ENCODE peak calls at places on chromosomes 3 and 15, in ten cellular contexts. One of them, this sample, is unnamed.
A peak's percentile ranks its signal among the peaks of the same experiment; 100 is the strongest.

GRCh38 chr3:194322701-194323174 is 28.4 kb downstream of the CPN2 start:
- DNase-seq in cardiac muscle cell: no peak
- DNase-seq in GM10248: no peak
- DNase-seq in heart right ventricle: no peak
- DNase-seq in HFFc6: peak; percentile 46
- DNase-seq in esophagus squamous epithelium: no peak
- DNase-seq in CD8-positive, alpha-beta T cell: no peak
- DNase-seq in neural progenitor cell: no peak
- DNase-seq in activated B cell treated with CpG ODN at 0.5 μM for 24 hours: no peak
- DNase-seq in A673: no peak
- DNase-seq in this sample: peak; percentile 62

GRCh38 chr15:33846151-33846550 is 122.1 kb upstream of the CHRM5 start:
- DNase-seq in cardiac muscle cell: no peak
- DNase-seq in GM10248: no peak
- DNase-seq in heart right ventricle: no peak
- DNase-seq in HFFc6: no peak
- DNase-seq in esophagus squamous epithelium: no peak
- DNase-seq in CD8-positive, alpha-beta T cell: no peak
- DNase-seq in neural progenitor cell: no peak
- DNase-seq in activated B cell treated with CpG ODN at 0.5 μM for 24 hours: no peak
- DNase-seq in A673: no peak
- DNase-seq in this sample: no peak

GRCh38 chr15:62464705-62465104 is 299.6 kb upstream of the C2CD4B start:
- DNase-seq in cardiac muscle cell: no peak
- DNase-seq in GM10248: no peak
- DNase-seq in heart right ventricle: no peak
- DNase-seq in HFFc6: peak; percentile 77
- DNase-seq in esophagus squamous epithelium: no peak
- DNase-seq in CD8-positive, alpha-beta T cell: no peak
- DNase-seq in neural progenitor cell: no peak
- DNase-seq in activated B cell treated with CpG ODN at 0.5 μM for 24 hours: no peak
- DNase-seq in A673: peak; percentile 75
- DNase-seq in this sample: no peak

GRCh38 chr15:80159811-80160569 is 7.2 kb downstream of the FAH start:
- DNase-seq in cardiac muscle cell: no peak
- DNase-seq in GM10248: peak; percentile 50
- DNase-seq in heart right ventricle: no peak
- DNase-seq in HFFc6: peak; percentile 8
- DNase-seq in esophagus squamous epithelium: no peak
- DNase-seq in CD8-positive, alpha-beta T cell: no peak
- DNase-seq in neural progenitor cell: no peak
- DNase-seq in activated B cell treated with CpG ODN at 0.5 μM for 24 hours: no peak
- DNase-seq in A673: no peak
- DNase-seq in this sample: no peak

GRCh38 chr3:136836511-136837156 is 17.7 kb downstream of the SLC35G2 start:
- DNase-seq in cardiac muscle cell: no peak
- DNase-seq in GM10248: no peak
- DNase-seq in heart right ventricle: no peak
- DNase-seq in HFFc6: no peak
- DNase-seq in esophagus squamous epithelium: no peak
- DNase-seq in CD8-positive, alpha-beta T cell: no peak
- DNase-seq in neural progenitor cell: no peak
- DNase-seq in activated B cell treated with CpG ODN at 0.5 μM for 24 hours: no peak
- DNase-seq in A673: peak; percentile 79
- DNase-seq in this sample: no peak

GRCh38 chr3:44993471-44994205 is 17.6 kb downstream of the EXOSC7 start:
- DNase-seq in cardiac muscle cell: no peak
- DNase-seq in GM10248: no peak
- DNase-seq in heart right ventricle: no peak
- DNase-seq in HFFc6: peak; percentile 85
- DNase-seq in esophagus squamous epithelium: no peak
- DNase-seq in CD8-positive, alpha-beta T cell: no peak
- DNase-seq in neural progenitor cell: no peak
- DNase-seq in activated B cell treated with CpG ODN at 0.5 μM for 24 hours: no peak
- DNase-seq in A673: no peak
- DNase-seq in this sample: no peak

GRCh38 chr15:28977377-28978010 is 91.7 kb downstream of the APBA2 start:
- DNase-seq in cardiac muscle cell: no peak
- DNase-seq in GM10248: no peak
- DNase-seq in heart right ventricle: no peak
- DNase-seq in HFFc6: peak; percentile 92
- DNase-seq in esophagus squamous epithelium: no peak
- DNase-seq in CD8-positive, alpha-beta T cell: no peak
- DNase-seq in neural progenitor cell: peak; percentile 47
- DNase-seq in activated B cell treated with CpG ODN at 0.5 μM for 24 hours: no peak
- DNase-seq in A673: peak; percentile 46
- DNase-seq in this sample: no peak

GRCh38 chr3:72223628-72224027 is 438.7 kb upstream of the PROK2 start:
- DNase-seq in cardiac muscle cell: no peak
- DNase-seq in GM10248: no peak
- DNase-seq in heart right ventricle: no peak
- DNase-seq in HFFc6: no peak
- DNase-seq in esophagus squamous epithelium: no peak
- DNase-seq in CD8-positive, alpha-beta T cell: no peak
- DNase-seq in neural progenitor cell: no peak
- DNase-seq in activated B cell treated with CpG ODN at 0.5 μM for 24 hours: no peak
- DNase-seq in A673: no peak
- DNase-seq in this sample: no peak

GRCh38 chr3:150544726-150545125 is 1.6 kb downstream of the SERP1 start:
- DNase-seq in cardiac muscle cell: no peak
- DNase-seq in GM10248: no peak
- DNase-seq in heart right ventricle: no peak
- DNase-seq in HFFc6: no peak
- DNase-seq in esophagus squamous epithelium: no peak
- DNase-seq in CD8-positive, alpha-beta T cell: no peak
- DNase-seq in neural progenitor cell: no peak
- DNase-seq in activated B cell treated with CpG ODN at 0.5 μM for 24 hours: no peak
- DNase-seq in A673: no peak
- DNase-seq in this sample: no peak

GRCh38 chr3:150545419-150546225 is 674 bp downstream of the SERP1 start:
- DNase-seq in cardiac muscle cell: peak; percentile 17
- DNase-seq in GM10248: peak; percentile 43
- DNase-seq in heart right ventricle: no peak
- DNase-seq in HFFc6: peak; percentile 8
- DNase-seq in esophagus squamous epithelium: peak; percentile 16
- DNase-seq in CD8-positive, alpha-beta T cell: no peak
- DNase-seq in neural progenitor cell: peak; percentile 11
- DNase-seq in activated B cell treated with CpG ODN at 0.5 μM for 24 hours: no peak
- DNase-seq in A673: peak; percentile 52
- DNase-seq in this sample: no peak

GRCh38 chr3:150547045-150547753 is 612 bp downstream of the EIF2A start:
- DNase-seq in cardiac muscle cell: no peak
- DNase-seq in GM10248: no peak
- DNase-seq in heart right ventricle: no peak
- DNase-seq in HFFc6: no peak
- DNase-seq in esophagus squamous epithelium: no peak
- DNase-seq in CD8-positive, alpha-beta T cell: no peak
- DNase-seq in neural progenitor cell: no peak
- DNase-seq in activated B cell treated with CpG ODN at 0.5 μM for 24 hours: no peak
- DNase-seq in A673: no peak
- DNase-seq in this sample: no peak

GRCh38 chr3:150544040-150544439 is 2.3 kb downstream of the SERP1 start:
- DNase-seq in cardiac muscle cell: no peak
- DNase-seq in GM10248: no peak
- DNase-seq in heart right ventricle: no peak
- DNase-seq in HFFc6: peak; percentile 75
- DNase-seq in esophagus squamous epithelium: no peak
- DNase-seq in CD8-positive, alpha-beta T cell: no peak
- DNase-seq in neural progenitor cell: no peak
- DNase-seq in activated B cell treated with CpG ODN at 0.5 μM for 24 hours: no peak
- DNase-seq in A673: no peak
- DNase-seq in this sample: no peak

DNA sequence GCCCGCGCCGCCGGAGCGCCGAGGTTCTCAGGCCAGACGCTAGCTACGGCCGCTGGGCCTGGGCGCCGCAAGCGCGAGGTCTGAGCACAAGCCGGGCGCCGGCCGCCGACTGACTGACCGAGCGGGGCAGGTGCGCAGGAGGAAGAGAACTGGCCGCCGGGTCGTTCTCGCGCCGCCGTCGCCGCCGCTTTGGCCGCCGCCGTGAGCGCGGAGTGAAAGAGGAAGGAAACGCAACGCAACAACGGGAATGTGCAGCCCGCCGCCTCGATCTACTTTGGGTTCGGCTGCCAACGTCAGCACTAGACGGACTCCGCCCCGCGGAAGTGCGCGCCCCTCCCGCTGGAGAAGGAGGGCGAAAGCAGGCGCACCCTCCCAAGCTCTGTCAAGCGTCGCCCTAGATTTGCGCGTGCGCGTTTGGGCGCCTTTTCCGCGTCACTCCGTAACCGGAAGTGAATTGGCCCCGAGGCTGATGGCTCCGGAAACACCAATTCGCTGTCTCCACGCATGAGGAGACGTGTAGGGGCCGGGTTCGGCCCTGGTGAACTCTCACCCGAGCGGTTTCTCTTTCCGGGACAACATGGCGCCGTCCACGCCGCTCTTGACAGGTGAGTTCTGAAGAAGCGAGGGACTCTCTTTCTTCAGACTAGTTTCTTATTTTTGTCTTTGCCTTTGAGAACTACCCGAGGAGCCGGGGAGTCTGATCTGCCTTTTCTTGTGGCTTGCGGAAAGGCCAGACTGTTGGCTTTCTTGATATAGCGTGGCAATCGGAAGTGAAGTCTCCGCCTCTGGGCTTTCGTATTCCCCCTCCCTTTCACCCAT is at the start of the genes EIF2A and SERP1:
- DNase-seq in cardiac muscle cell: peak; percentile 99
- DNase-seq in GM10248: peak; percentile 95
- DNase-seq in heart right ventricle: peak; percentile 99
- DNase-seq in HFFc6: peak; percentile 99
- DNase-seq in esophagus squamous epithelium: peak; percentile 88
- DNase-seq in CD8-positive, alpha-beta T cell: peak; percentile 99
- DNase-seq in neural progenitor cell: peak; percentile 99
- DNase-seq in activated B cell treated with CpG ODN at 0.5 μM for 24 hours: peak; percentile 98
- DNase-seq in A673: peak; percentile 99
- DNase-seq in this sample: peak; percentile 99
- TF ChIP-seq CTCF in cardiac muscle cell: no peak
- TF ChIP-seq CTCF in GM10248: no peak
- TF ChIP-seq CTCF in heart right ventricle: no peak
- TF ChIP-seq CTCF in HFFc6: no peak
- TF ChIP-seq CTCF in esophagus squamous epithelium: no peak
- TF ChIP-seq CTCF in CD8-positive, alpha-beta T cell: no peak
- TF ChIP-seq CTCF in neural progenitor cell: no peak
- TF ChIP-seq CTCF in activated B cell treated with CpG ODN at 0.5 μM for 24 hours: no peak
- TF ChIP-seq CTCF in A673: no peak
- TF ChIP-seq CTCF in this sample: no peak

DNA sequence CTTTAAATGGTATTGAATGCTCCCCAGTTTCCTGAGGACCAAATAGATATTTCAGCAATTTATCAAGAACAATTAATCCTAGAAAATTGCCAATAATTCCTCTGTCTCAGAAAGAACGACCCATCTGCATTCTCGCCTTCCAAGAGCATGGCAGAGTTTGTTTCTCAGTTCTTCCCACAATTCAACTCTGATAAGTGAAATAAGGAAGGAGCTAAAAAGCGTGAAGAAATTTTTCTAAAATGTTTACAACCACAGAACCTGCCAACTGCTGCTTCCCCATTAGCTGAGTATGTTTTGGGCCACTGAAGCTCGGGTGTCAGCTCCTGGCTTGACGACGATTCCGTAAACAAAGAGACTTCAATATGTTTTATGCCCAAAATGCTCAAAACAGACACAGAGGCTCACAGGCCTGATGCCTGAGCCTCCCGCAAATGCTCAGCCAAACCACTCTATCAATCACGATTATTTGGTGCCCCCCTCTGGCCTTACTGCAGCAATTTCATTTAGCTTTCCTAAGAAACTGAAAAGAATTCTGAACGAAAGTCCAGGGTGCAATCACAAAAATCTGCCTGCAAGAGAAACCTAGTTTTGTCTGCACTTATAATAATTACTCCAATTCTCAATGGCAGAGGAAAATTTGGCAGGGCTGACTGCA is 259.2 kb upstream of the CCDC54 start:
- DNase-seq in cardiac muscle cell: peak; percentile 70
- DNase-seq in GM10248: peak; percentile 29
- DNase-seq in heart right ventricle: no peak
- DNase-seq in HFFc6: peak; percentile 64
- DNase-seq in esophagus squamous epithelium: no peak
- DNase-seq in CD8-positive, alpha-beta T cell: no peak
- DNase-seq in neural progenitor cell: peak; percentile 75
- DNase-seq in activated B cell treated with CpG ODN at 0.5 μM for 24 hours: no peak
- DNase-seq in A673: peak; percentile 93
- DNase-seq in this sample: no peak
- TF ChIP-seq CTCF in cardiac muscle cell: peak; percentile 67
- TF ChIP-seq CTCF in GM10248: peak; percentile 51
- TF ChIP-seq CTCF in heart right ventricle: no peak
- TF ChIP-seq CTCF in HFFc6: peak; percentile 84
- TF ChIP-seq CTCF in esophagus squamous epithelium: no peak
- TF ChIP-seq CTCF in CD8-positive, alpha-beta T cell: no peak
- TF ChIP-seq CTCF in neural progenitor cell: peak; percentile 78
- TF ChIP-seq CTCF in activated B cell treated with CpG ODN at 0.5 μM for 24 hours: no peak
- TF ChIP-seq CTCF in A673: peak; percentile 86
- TF ChIP-seq CTCF in this sample: peak; percentile 88

GRCh38 chr15:76682833-76683232 is 222.3 kb downstream of the SCAPER start:
- DNase-seq in cardiac muscle cell: no peak
- DNase-seq in GM10248: no peak
- DNase-seq in heart right ventricle: no peak
- DNase-seq in HFFc6: no peak
- DNase-seq in esophagus squamous epithelium: no peak
- DNase-seq in CD8-positive, alpha-beta T cell: no peak
- DNase-seq in neural progenitor cell: no peak
- DNase-seq in activated B cell treated with CpG ODN at 0.5 μM for 24 hours: no peak
- DNase-seq in A673: no peak
- DNase-seq in this sample: no peak

GRCh38 chr15:76682259-76682658 is 222.9 kb downstream of the SCAPER start:
- DNase-seq in cardiac muscle cell: no peak
- DNase-seq in GM10248: no peak
- DNase-seq in heart right ventricle: peak; percentile 10
- DNase-seq in HFFc6: no peak
- DNase-seq in esophagus squamous epithelium: no peak
- DNase-seq in CD8-positive, alpha-beta T cell: no peak
- DNase-seq in neural progenitor cell: no peak
- DNase-seq in activated B cell treated with CpG ODN at 0.5 μM for 24 hours: no peak
- DNase-seq in A673: no peak
- DNase-seq in this sample: no peak

GRCh38 chr15:76674883-76675282 is 230.3 kb downstream of the SCAPER start:
- DNase-seq in cardiac muscle cell: no peak
- DNase-seq in GM10248: no peak
- DNase-seq in heart right ventricle: no peak
- DNase-seq in HFFc6: peak; percentile 39
- DNase-seq in esophagus squamous epithelium: no peak
- DNase-seq in CD8-positive, alpha-beta T cell: no peak
- DNase-seq in neural progenitor cell: no peak
- DNase-seq in activated B cell treated with CpG ODN at 0.5 μM for 24 hours: no peak
- DNase-seq in A673: no peak
- DNase-seq in this sample: no peak

GRCh38 chr15:76684002-76684401 is 221.1 kb downstream of the SCAPER start:
- DNase-seq in cardiac muscle cell: no peak
- DNase-seq in GM10248: no peak
- DNase-seq in heart right ventricle: no peak
- DNase-seq in HFFc6: no peak
- DNase-seq in esophagus squamous epithelium: no peak
- DNase-seq in CD8-positive, alpha-beta T cell: no peak
- DNase-seq in neural progenitor cell: no peak
- DNase-seq in activated B cell treated with CpG ODN at 0.5 μM for 24 hours: no peak
- DNase-seq in A673: no peak
- DNase-seq in this sample: no peak

GRCh38 chr15:76678766-76679165 is 226.4 kb downstream of the SCAPER start:
- DNase-seq in cardiac muscle cell: no peak
- DNase-seq in GM10248: no peak
- DNase-seq in heart right ventricle: no peak
- DNase-seq in HFFc6: peak; percentile 6
- DNase-seq in esophagus squamous epithelium: no peak
- DNase-seq in CD8-positive, alpha-beta T cell: no peak
- DNase-seq in neural progenitor cell: peak; percentile 12
- DNase-seq in activated B cell treated with CpG ODN at 0.5 μM for 24 hours: no peak
- DNase-seq in A673: peak; percentile 41
- DNase-seq in this sample: no peak
- TF ChIP-seq CTCF in cardiac muscle cell: no peak
- TF ChIP-seq CTCF in GM10248: no peak
- TF ChIP-seq CTCF in heart right ventricle: no peak
- TF ChIP-seq CTCF in HFFc6: no peak
- TF ChIP-seq CTCF in esophagus squamous epithelium: no peak
- TF ChIP-seq CTCF in CD8-positive, alpha-beta T cell: no peak
- TF ChIP-seq CTCF in neural progenitor cell: no peak
- TF ChIP-seq CTCF in activated B cell treated with CpG ODN at 0.5 μM for 24 hours: no peak
- TF ChIP-seq CTCF in A673: no peak
- TF ChIP-seq CTCF in this sample: no peak

DNA sequence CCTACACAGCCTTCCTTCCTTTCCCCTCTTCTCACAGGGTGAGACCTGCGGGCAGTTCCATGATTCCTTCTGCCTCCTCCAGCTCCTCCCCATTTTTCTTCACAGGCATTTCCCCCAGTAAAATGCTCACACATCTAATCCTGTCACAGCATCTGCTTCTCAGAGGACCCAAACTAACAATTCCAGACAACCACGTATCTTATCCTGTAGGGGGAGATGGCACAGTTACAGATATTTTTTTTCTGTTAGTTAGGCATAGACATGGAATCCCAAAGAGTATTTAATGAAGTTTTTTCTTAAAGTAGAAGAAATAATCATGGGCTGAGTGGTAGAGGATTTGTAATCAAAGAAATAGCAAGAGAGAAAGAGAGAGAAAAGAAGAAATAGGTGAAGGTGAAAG is 373.1 kb upstream of the ADAMTS9 start:
- DNase-seq in cardiac muscle cell: no peak
- DNase-seq in GM10248: no peak
- DNase-seq in heart right ventricle: no peak
- DNase-seq in HFFc6: no peak
- DNase-seq in esophagus squamous epithelium: no peak
- DNase-seq in CD8-positive, alpha-beta T cell: no peak
- DNase-seq in neural progenitor cell: no peak
- DNase-seq in activated B cell treated with CpG ODN at 0.5 μM for 24 hours: no peak
- DNase-seq in A673: no peak
- DNase-seq in this sample: no peak
- TF ChIP-seq CTCF in cardiac muscle cell: no peak
- TF ChIP-seq CTCF in GM10248: no peak
- TF ChIP-seq CTCF in heart right ventricle: no peak
- TF ChIP-seq CTCF in HFFc6: no peak
- TF ChIP-seq CTCF in esophagus squamous epithelium: no peak
- TF ChIP-seq CTCF in CD8-positive, alpha-beta T cell: no peak
- TF ChIP-seq CTCF in neural progenitor cell: peak; percentile 38
- TF ChIP-seq CTCF in activated B cell treated with CpG ODN at 0.5 μM for 24 hours: no peak
- TF ChIP-seq CTCF in A673: peak; percentile 10
- TF ChIP-seq CTCF in this sample: no peak